ENCODE peak calls at places on chromosomes 11 and 22, in seven cellular contexts. U is Calu3; Z is stimulated activated CD8-positive, alpha-beta memory T cell treated with anti-CD3 and anti-CD28 coated beads, Interleukin-15, amount 100 ng/mL, for 1 hour; B is BJ; X is SK-N-DZ; J is CD8-positive, alpha-beta memory T cell; C is globus pallidus. Q is an unnamed sample.

GRCh38 chr11:103546236-103546635 is 437.0 kb downstream of the DYNC2H1 start:
- DNase-seq in Z (no peak), B (no peak), X (no peak), C (no peak), J (no peak), U (no peak), Q (no peak)

GRCh38 chr11:101113540-101113939 is 16.1 kb downstream of the PGR start:
- DNase-seq in Z (no peak), J (no peak), C (no peak), X (no peak), B (no peak), U (no peak), Q (no peak)

GRCh38 chr11:92769125-92769524 is 200.3 kb upstream of the MTNR1B start:
- DNase-seq in C (no peak), Z (no peak), U (no peak), X (peak; percentile 83), B (no peak), J (no peak), Q (no peak)

GRCh38 chr11:69131644-69132300 is 24.0 kb upstream of the SMIM38 start:
- DNase-seq in Z (no peak), B (no peak), X (peak; percentile 85), J (no peak), U (peak; percentile 91), C (peak; percentile 43), Q (peak; percentile 77)

GRCh38 chr11:62705401-62705800 is 1.8 kb downstream of the BSCL2 start:
- DNase-seq in Z (no peak), J (no peak), B (no peak), X (no peak), C (no peak), U (peak; percentile 29), Q (no peak)

GRCh38 chr11:69157822-69158231 is 2.1 kb downstream of the SMIM38 start:
- DNase-seq in Z (no peak), X (no peak), J (no peak), C (no peak), U (no peak), B (no peak), Q (no peak)

GRCh38 chr22:38645430-38645829 is 10.8 kb downstream of the FAM227A start:
- DNase-seq in C (no peak), X (no peak), B (no peak), Z (no peak), J (no peak), U (no peak), Q (no peak)

GRCh38 chr11:6570691-6571427 is 32.6 kb downstream of the RRP8 start:
- DNase-seq in X (no peak), U (no peak), C (no peak), J (no peak), Z (no peak), B (no peak), Q (no peak)

GRCh38 chr22:50261615-50262459 is at the start of gene MAPK12:
- DNase-seq in Z (no peak), J (no peak), C (no peak), U (peak; percentile 43), X (peak; percentile 65), B (no peak), Q (no peak)

GRCh38 chr22:44639891-44640617 is 62.0 kb upstream of the PRR5 start:
- DNase-seq in J (no peak), B (no peak), C (no peak), U (no peak), Z (no peak), X (no peak), Q (no peak)

GRCh38 chr11:134267466-134267865 is 8.7 kb upstream of the GLB1L3 start:
- DNase-seq in U (no peak), C (no peak), B (no peak), Z (no peak), J (no peak), X (no peak), Q (no peak)

GRCh38 chr11:79160786-79161403 is 279.9 kb downstream of the TENM4 start:
- DNase-seq in U (no peak), B (no peak), C (peak; percentile 23), J (no peak), Z (no peak), X (no peak), Q (no peak)

GRCh38 chr11:114912826-114913225 is 234.5 kb downstream of the NXPE2 start:
- DNase-seq in B (no peak), Z (no peak), X (no peak), J (no peak), C (no peak), U (no peak), Q (no peak)

GRCh38 chr11:86041975-86042378 is 26.9 kb downstream of the PICALM start:
- DNase-seq in B (peak; percentile 60), U (peak; percentile 71), C (peak; percentile 91), J (peak; percentile 37), Z (peak; percentile 8), X (peak; percentile 80), Q (no peak)

GRCh38 chr11:2433106-2433925 is 11.0 kb downstream of the TRPM5 start:
- DNase-seq in U (no peak), J (no peak), X (no peak), Z (no peak), C (no peak), B (no peak), Q (no peak)

GRCh38 chr11:133946541-133947297 is 10.0 kb downstream of the IGSF9B start:
- DNase-seq in U (no peak), J (peak; percentile 27), C (no peak), X (peak; percentile 70), Z (no peak), B (no peak), Q (no peak)

GRCh38 chr22:27108425-27109114 is 451.2 kb downstream of the MIAT start:
- DNase-seq in U (no peak), B (no peak), X (no peak), Z (no peak), J (no peak), C (peak; percentile 40), Q (no peak)

GRCh38 chr11:69727266-69727665 is 23.4 kb upstream of the FGF19 start:
- DNase-seq in Z (no peak), U (no peak), J (no peak), X (no peak), C (no peak), B (no peak), Q (no peak)

GRCh38 chr22:37287550-37287951 is 5.2 kb downstream of the CYTH4 start:
- DNase-seq in B (no peak), Z (no peak), U (no peak), X (no peak), C (no peak), J (no peak), Q (no peak)

Q was measured in right lobe of liver.